ENCODE peak calls at places on chromosomes 3 and 15, in eight cellular contexts. One of them, this sample, is unnamed.

GRCh38 chr15:95174281-95174680 is 942.9 kb downstream of the MCTP2 start:
- DNase-seq in stomach: no peak
- DNase-seq in hepatocyte: no peak
- DNase-seq in cardiac muscle cell: peak
- DNase-seq in caudate nucleus: no peak
- DNase-seq in spleen: no peak
- DNase-seq in upper lobe of right lung: no peak
- DNase-seq in RWPE2: no peak
- DNase-seq in this sample: no peak

GRCh38 chr15:96354731-96355560 is 24.4 kb downstream of the NR2F2 start:
- DNase-seq in cardiac muscle cell: peak
- DNase-seq in upper lobe of right lung: no peak
- DNase-seq in RWPE2: no peak
- DNase-seq in caudate nucleus: no peak
- DNase-seq in stomach: no peak
- DNase-seq in hepatocyte: peak
- DNase-seq in spleen: no peak
- DNase-seq in this sample: no peak

GRCh38 chr3:59150039-59150438 is 100.2 kb upstream of the CFAP20DC start:
- DNase-seq in hepatocyte: peak
- DNase-seq in RWPE2: no peak
- DNase-seq in cardiac muscle cell: no peak
- DNase-seq in stomach: no peak
- DNase-seq in caudate nucleus: no peak
- DNase-seq in upper lobe of right lung: no peak
- DNase-seq in spleen: no peak
- DNase-seq in this sample: no peak

GRCh38 chr15:47788685-47789084 is 71.4 kb downstream of the SEMA6D start:
- DNase-seq in cardiac muscle cell: no peak
- DNase-seq in stomach: no peak
- DNase-seq in caudate nucleus: no peak
- DNase-seq in hepatocyte: peak
- DNase-seq in RWPE2: no peak
- DNase-seq in upper lobe of right lung: no peak
- DNase-seq in spleen: no peak
- DNase-seq in this sample: no peak

GRCh38 chr15:78915341-78916087 is 29.3 kb downstream of the CTSH start:
- DNase-seq in upper lobe of right lung: peak
- DNase-seq in RWPE2: no peak
- DNase-seq in caudate nucleus: no peak
- DNase-seq in cardiac muscle cell: peak
- DNase-seq in hepatocyte: no peak
- DNase-seq in stomach: no peak
- DNase-seq in spleen: no peak
- DNase-seq in this sample: no peak

GRCh38 chr3:108234387-108234957 is 12.2 kb upstream of the IFT57 start:
- DNase-seq in stomach: no peak
- DNase-seq in spleen: no peak
- DNase-seq in hepatocyte: no peak
- DNase-seq in cardiac muscle cell: no peak
- DNase-seq in caudate nucleus: no peak
- DNase-seq in RWPE2: no peak
- DNase-seq in upper lobe of right lung: no peak
- DNase-seq in this sample: no peak

GRCh38 chr3:133437391-133438093 is 37.7 kb downstream of the BFSP2 start:
- DNase-seq in upper lobe of right lung: no peak
- DNase-seq in RWPE2: no peak
- DNase-seq in spleen: no peak
- DNase-seq in hepatocyte: no peak
- DNase-seq in caudate nucleus: no peak
- DNase-seq in cardiac muscle cell: peak
- DNase-seq in stomach: no peak
- DNase-seq in this sample: no peak

GRCh38 chr15:59918994-59919951 is 84.8 kb upstream of the FOXB1 start:
- DNase-seq in RWPE2: no peak
- DNase-seq in upper lobe of right lung: no peak
- DNase-seq in caudate nucleus: no peak
- DNase-seq in cardiac muscle cell: peak
- DNase-seq in stomach: no peak
- DNase-seq in spleen: no peak
- DNase-seq in hepatocyte: peak
- DNase-seq in this sample: no peak

GRCh38 chr15:52912172-52912571 is 122.0 kb upstream of the ONECUT1 start:
- DNase-seq in caudate nucleus: no peak
- DNase-seq in RWPE2: no peak
- DNase-seq in stomach: no peak
- DNase-seq in spleen: no peak
- DNase-seq in hepatocyte: no peak
- DNase-seq in upper lobe of right lung: no peak
- DNase-seq in cardiac muscle cell: no peak
- DNase-seq in this sample: no peak

GRCh38 chr3:160641675-160642330 is 35.2 kb upstream of the ARL14 start:
- DNase-seq in upper lobe of right lung: no peak
- DNase-seq in stomach: no peak
- DNase-seq in hepatocyte: no peak
- DNase-seq in spleen: no peak
- DNase-seq in cardiac muscle cell: peak
- DNase-seq in RWPE2: no peak
- DNase-seq in caudate nucleus: no peak
- DNase-seq in this sample: no peak

GRCh38 chr3:128280466-128281455 is 127.5 kb downstream of the EEFSEC start:
- DNase-seq in upper lobe of right lung: no peak
- DNase-seq in caudate nucleus: no peak
- DNase-seq in cardiac muscle cell: no peak
- DNase-seq in hepatocyte: no peak
- DNase-seq in stomach: no peak
- DNase-seq in spleen: peak
- DNase-seq in RWPE2: no peak
- DNase-seq in this sample: no peak

GRCh38 chr3:59559721-59560514 is 510.1 kb upstream of the CFAP20DC start:
- DNase-seq in RWPE2: no peak
- DNase-seq in cardiac muscle cell: peak
- DNase-seq in spleen: no peak
- DNase-seq in hepatocyte: peak
- DNase-seq in upper lobe of right lung: no peak
- DNase-seq in caudate nucleus: no peak
- DNase-seq in stomach: no peak
- DNase-seq in this sample: no peak

GRCh38 chr3:195255571-195256501 is 15.1 kb downstream of the XXYLT1 start:
- DNase-seq in caudate nucleus: no peak
- DNase-seq in hepatocyte: no peak
- DNase-seq in upper lobe of right lung: no peak
- DNase-seq in RWPE2: no peak
- DNase-seq in spleen: peak
- DNase-seq in stomach: no peak
- DNase-seq in cardiac muscle cell: no peak
- DNase-seq in this sample: no peak

GRCh38 chr3:194401346-194401745 is 2.3 kb upstream of the GP5 start:
- DNase-seq in spleen: no peak
- DNase-seq in upper lobe of right lung: no peak
- DNase-seq in stomach: no peak
- DNase-seq in cardiac muscle cell: no peak
- DNase-seq in caudate nucleus: no peak
- DNase-seq in hepatocyte: no peak
- DNase-seq in RWPE2: no peak
- DNase-seq in this sample: no peak

GRCh38 chr3:169246158-169246557 is 417.4 kb downstream of the MECOM start:
- DNase-seq in upper lobe of right lung: no peak
- DNase-seq in cardiac muscle cell: no peak
- DNase-seq in caudate nucleus: no peak
- DNase-seq in RWPE2: no peak
- DNase-seq in spleen: no peak
- DNase-seq in hepatocyte: no peak
- DNase-seq in stomach: no peak
- DNase-seq in this sample: no peak

GRCh38 chr3:16370872-16371740 is 106.1 kb downstream of the OXNAD1 start:
- DNase-seq in cardiac muscle cell: no peak
- DNase-seq in caudate nucleus: no peak
- DNase-seq in spleen: no peak
- DNase-seq in upper lobe of right lung: no peak
- DNase-seq in stomach: no peak
- DNase-seq in hepatocyte: peak
- DNase-seq in RWPE2: no peak
- DNase-seq in this sample: no peak

GRCh38 chr3:7847521-7847920 is 654.1 kb upstream of the LMCD1 start:
- DNase-seq in caudate nucleus: no peak
- DNase-seq in stomach: no peak
- DNase-seq in spleen: no peak
- DNase-seq in cardiac muscle cell: no peak
- DNase-seq in hepatocyte: no peak
- DNase-seq in upper lobe of right lung: no peak
- DNase-seq in RWPE2: no peak
- DNase-seq in this sample: no peak

GRCh38 chr3:115623414-115623868 is at the start of gene GAP43:
- DNase-seq in hepatocyte: peak
- DNase-seq in upper lobe of right lung: peak
- DNase-seq in RWPE2: no peak
- DNase-seq in spleen: no peak
- DNase-seq in caudate nucleus: peak
- DNase-seq in stomach: no peak
- DNase-seq in cardiac muscle cell: peak
- DNase-seq in this sample: no peak

GRCh38 chr3:155568295-155568694 is 176.6 kb downstream of the PLCH1 start:
- DNase-seq in upper lobe of right lung: no peak
- DNase-seq in cardiac muscle cell: no peak
- DNase-seq in spleen: no peak
- DNase-seq in caudate nucleus: no peak
- DNase-seq in RWPE2: no peak
- DNase-seq in hepatocyte: no peak
- DNase-seq in stomach: no peak
- DNase-seq in this sample: no peak

GRCh38 chr3:187720337-187720670 is 17.9 kb upstream of the RTP2 start:
- DNase-seq in cardiac muscle cell: no peak
- DNase-seq in hepatocyte: no peak
- DNase-seq in spleen: no peak
- DNase-seq in upper lobe of right lung: no peak
- DNase-seq in caudate nucleus: no peak
- DNase-seq in RWPE2: no peak
- DNase-seq in stomach: no peak
- DNase-seq in this sample: no peak

GRCh38 chr3:187721055-187721454 is 18.7 kb upstream of the RTP2 start:
- DNase-seq in upper lobe of right lung: no peak
- DNase-seq in cardiac muscle cell: no peak
- DNase-seq in spleen: no peak
- DNase-seq in stomach: no peak
- DNase-seq in RWPE2: no peak
- DNase-seq in caudate nucleus: no peak
- DNase-seq in hepatocyte: no peak
- DNase-seq in this sample: no peak

GRCh38 chr3:187717572-187717971 is 15.2 kb upstream of the RTP2 start:
- DNase-seq in RWPE2: no peak
- DNase-seq in stomach: no peak
- DNase-seq in cardiac muscle cell: peak
- DNase-seq in upper lobe of right lung: no peak
- DNase-seq in spleen: no peak
- DNase-seq in caudate nucleus: no peak
- DNase-seq in hepatocyte: no peak
- DNase-seq in this sample: no peak

GRCh38 chr3:187718802-187719201 is 16.4 kb upstream of the RTP2 start:
- DNase-seq in upper lobe of right lung: no peak
- DNase-seq in caudate nucleus: no peak
- DNase-seq in spleen: no peak
- DNase-seq in RWPE2: no peak
- DNase-seq in stomach: no peak
- DNase-seq in cardiac muscle cell: no peak
- DNase-seq in hepatocyte: no peak
- DNase-seq in this sample: no peak

GRCh38 chr3:187719628-187720336 is 17.4 kb upstream of the RTP2 start:
- DNase-seq in cardiac muscle cell: peak
- DNase-seq in hepatocyte: no peak
- DNase-seq in RWPE2: no peak
- DNase-seq in spleen: no peak
- DNase-seq in upper lobe of right lung: no peak
- DNase-seq in caudate nucleus: peak
- DNase-seq in stomach: no peak
- DNase-seq in this sample: no peak
- H3K27ac ChIP-seq in cardiac muscle cell: no peak
- H3K27ac ChIP-seq in hepatocyte: no peak
- H3K27ac ChIP-seq in RWPE2: no peak
- H3K27ac ChIP-seq in spleen: no peak
- H3K27ac ChIP-seq in upper lobe of right lung: no peak
- H3K27ac ChIP-seq in caudate nucleus: no peak
- H3K27ac ChIP-seq in stomach: peak
- H3K27ac ChIP-seq in this sample: no peak

GRCh38 chr3:120678984-120679383 is 3.1 kb downstream of the HGD start:
- DNase-seq in upper lobe of right lung: no peak
- DNase-seq in cardiac muscle cell: no peak
- DNase-seq in RWPE2: no peak
- DNase-seq in spleen: no peak
- DNase-seq in hepatocyte: no peak
- DNase-seq in caudate nucleus: no peak
- DNase-seq in stomach: no peak
- DNase-seq in this sample: no peak

GRCh38 chr3:120681506-120682038 is 467 bp downstream of the HGD start:
- DNase-seq in spleen: no peak
- DNase-seq in stomach: no peak
- DNase-seq in hepatocyte: no peak
- DNase-seq in caudate nucleus: no peak
- DNase-seq in RWPE2: no peak
- DNase-seq in cardiac muscle cell: no peak
- DNase-seq in upper lobe of right lung: no peak
- DNase-seq in this sample: no peak

GRCh38 chr3:120680193-120680894 is 1.7 kb downstream of the HGD start:
- DNase-seq in upper lobe of right lung: no peak
- DNase-seq in caudate nucleus: no peak
- DNase-seq in hepatocyte: no peak
- DNase-seq in RWPE2: no peak
- DNase-seq in spleen: no peak
- DNase-seq in stomach: no peak
- DNase-seq in cardiac muscle cell: no peak
- DNase-seq in this sample: no peak

GRCh38 chr3:120682095-120682681 is at the start of gene HGD:
- DNase-seq in RWPE2: no peak
- DNase-seq in caudate nucleus: no peak
- DNase-seq in upper lobe of right lung: no peak
- DNase-seq in hepatocyte: peak
- DNase-seq in cardiac muscle cell: no peak
- DNase-seq in spleen: no peak
- DNase-seq in stomach: peak
- DNase-seq in this sample: no peak

GRCh38 chr3:120681018-120681417 is 1.0 kb downstream of the HGD start:
- DNase-seq in caudate nucleus: no peak
- DNase-seq in spleen: no peak
- DNase-seq in cardiac muscle cell: no peak
- DNase-seq in RWPE2: no peak
- DNase-seq in hepatocyte: no peak
- DNase-seq in upper lobe of right lung: no peak
- DNase-seq in stomach: no peak
- DNase-seq in this sample: no peak
- H3K27ac ChIP-seq in caudate nucleus: no peak
- H3K27ac ChIP-seq in spleen: no peak
- H3K27ac ChIP-seq in cardiac muscle cell: no peak
- H3K27ac ChIP-seq in RWPE2: no peak
- H3K27ac ChIP-seq in hepatocyte: peak
- H3K27ac ChIP-seq in upper lobe of right lung: no peak
- H3K27ac ChIP-seq in stomach: peak
- H3K27ac ChIP-seq in this sample: no peak

GRCh38 chr3:54988302-54989022 is 60.6 kb upstream of the LRTM1 start:
- DNase-seq in upper lobe of right lung: no peak
- DNase-seq in caudate nucleus: no peak
- DNase-seq in stomach: no peak
- DNase-seq in hepatocyte: peak
- DNase-seq in RWPE2: no peak
- DNase-seq in spleen: no peak
- DNase-seq in cardiac muscle cell: peak
- DNase-seq in this sample: no peak
- H3K27ac ChIP-seq in upper lobe of right lung: no peak
- H3K27ac ChIP-seq in caudate nucleus: no peak
- H3K27ac ChIP-seq in stomach: no peak
- H3K27ac ChIP-seq in hepatocyte: peak
- H3K27ac ChIP-seq in RWPE2: no peak
- H3K27ac ChIP-seq in spleen: peak
- H3K27ac ChIP-seq in cardiac muscle cell: peak
- H3K27ac ChIP-seq in this sample: no peak

GRCh38 chr3:179701176-179701827 is 48.5 kb downstream of the USP13 start:
- DNase-seq in cardiac muscle cell: no peak
- DNase-seq in RWPE2: no peak
- DNase-seq in stomach: no peak
- DNase-seq in upper lobe of right lung: no peak
- DNase-seq in caudate nucleus: no peak
- DNase-seq in hepatocyte: no peak
- DNase-seq in spleen: no peak
- DNase-seq in this sample: no peak
- H3K27ac ChIP-seq in cardiac muscle cell: no peak
- H3K27ac ChIP-seq in RWPE2: no peak
- H3K27ac ChIP-seq in stomach: no peak
- H3K27ac ChIP-seq in upper lobe of right lung: no peak
- H3K27ac ChIP-seq in caudate nucleus: no peak
- H3K27ac ChIP-seq in hepatocyte: no peak
- H3K27ac ChIP-seq in spleen: no peak
- H3K27ac ChIP-seq in this sample: no peak